ENCODE peak calls at places on chromosomes 2 and 18, in six cellular contexts. L is left ventricle myocardium inferior, I is esophagus squamous epithelium, M is K562, P is gastrocnemius medialis, F is progenitor cell of endocrine pancreas. G is an unnamed sample.

GRCh38 chr2:218196974-218197373 is 20.0 kb upstream of the ARPC2 start:
- DNase-seq in L (no peak), I (no peak), F (no peak), P (no peak), M (no peak), G (no peak)

GRCh38 chr2:44453289-44453688 is 91.5 kb downstream of the CAMKMT start:
- DNase-seq in M (no peak), L (no peak), I (no peak), F (no peak), P (no peak), G (no peak)

GRCh38 chr2:131493199-131494018 is 1.2 kb upstream of the MZT2A start:
- DNase-seq in L (no peak), P (no peak), M (peak), F (no peak), I (no peak), G (no peak)

GRCh38 chr2:67076265-67076664 is 320.9 kb upstream of the ETAA1 start:
- DNase-seq in F (no peak), L (no peak), M (no peak), I (no peak), P (no peak), G (no peak)

GRCh38 chr2:22907330-22907729 is 477.6 kb upstream of the KLHL29 start:
- DNase-seq in I (no peak), P (no peak), F (no peak), M (no peak), L (no peak), G (no peak)

GRCh38 chr2:58539973-58540372 is 298.8 kb upstream of the FANCL start:
- DNase-seq in M (no peak), I (no peak), L (no peak), F (no peak), P (no peak), G (no peak)

GRCh38 chr18:36025025-36025424 is 42.3 kb downstream of the RPRD1A start:
- DNase-seq in F (no peak), L (no peak), I (no peak), P (no peak), M (no peak), G (no peak)

GRCh38 chr18:51666717-51667320 is 469.3 kb upstream of the MEX3C start:
- DNase-seq in M (no peak), I (no peak), L (peak), F (no peak), P (no peak), G (no peak)

GRCh38 chr2:104286806-104287205 is 567.1 kb upstream of the POU3F3 start:
- DNase-seq in F (no peak), M (no peak), L (no peak), P (no peak), I (no peak), G (no peak)

GRCh38 chr2:46909771-46910419 is 5.7 kb downstream of the MCFD2 start:
- DNase-seq in M (no peak), L (no peak), F (no peak), P (peak), I (no peak), G (peak)

GRCh38 chr2:30193104-30193681 is 38.1 kb upstream of the LBH start:
- DNase-seq in M (peak), L (no peak), P (no peak), I (no peak), F (no peak), G (no peak)

GRCh38 chr2:123648014-123648413 is 377.1 kb upstream of the CNTNAP5 start:
- DNase-seq in I (no peak), L (no peak), P (no peak), M (no peak), F (no peak), G (no peak)

GRCh38 chr2:238520359-238520886 is 93.7 kb downstream of the ASB1 start:
- DNase-seq in I (no peak), M (no peak), F (no peak), P (no peak), L (no peak), G (no peak)

GRCh38 chr18:57029761-57030160 is 117.1 kb upstream of the BOD1L2 start:
- DNase-seq in L (no peak), I (no peak), F (no peak), M (no peak), P (no peak), G (no peak)

GRCh38 chr2:129763190-129763846 is 216.1 kb upstream of the RAB6C start:
- DNase-seq in M (no peak), L (no peak), P (no peak), F (no peak), I (no peak), G (no peak)

GRCh38 chr2:236208281-236208900 is 40.2 kb upstream of the GBX2 start:
- DNase-seq in P (no peak), F (no peak), I (no peak), M (no peak), L (no peak), G (no peak)

GRCh38 chr2:69652206-69652605 is 8.7 kb upstream of the AAK1 start:
- DNase-seq in P (no peak), I (peak), F (no peak), M (no peak), L (no peak), G (no peak)

GRCh38 chr2:44718431-44718830 is 223.1 kb upstream of the SIX3 start:
- DNase-seq in F (no peak), I (no peak), P (no peak), L (no peak), M (no peak), G (no peak)

GRCh38 chr2:167331636-167332232 is 443.5 kb downstream of the XIRP2 start:
- DNase-seq in I (no peak), P (no peak), F (no peak), L (no peak), M (no peak), G (no peak)
- TF ChIP-seq CTCF in I (no peak), P (no peak), F (peak), L (peak), M (no peak), G (no peak)

GRCh38 chr18:71131918-71132317 is 843.1 kb downstream of the SOCS6 start:
- DNase-seq in F (no peak), P (no peak), M (no peak), L (no peak), I (no peak), G (no peak)

GRCh38 chr18:71130351-71130750 is 841.5 kb downstream of the SOCS6 start:
- DNase-seq in L (no peak), P (no peak), M (no peak), I (no peak), F (no peak), G (no peak)

GRCh38 chr18:71136487-71136886 is 847.6 kb downstream of the SOCS6 start:
- DNase-seq in I (no peak), P (no peak), M (no peak), L (no peak), F (no peak), G (no peak)

GRCh38 chr18:71134122-71134521 is 845.3 kb downstream of the SOCS6 start:
- DNase-seq in I (no peak), M (no peak), F (no peak), P (no peak), L (no peak), G (no peak)
- TF ChIP-seq CTCF in I (no peak), M (no peak), F (no peak), P (no peak), L (no peak), G (no peak)

GRCh38 chr2:27799646-27800010 is 28.1 kb downstream of the MRPL33 start:
- DNase-seq in I (no peak), P (no peak), M (no peak), L (no peak), F (no peak), G (no peak)

GRCh38 chr2:27798476-27798875 is 27.0 kb downstream of the MRPL33 start:
- DNase-seq in P (no peak), I (no peak), F (no peak), L (no peak), M (no peak), G (no peak)

GRCh38 chr2:27796991-27797752 is 25.7 kb downstream of the MRPL33 start:
- DNase-seq in I (no peak), F (no peak), P (peak), L (peak), M (no peak), G (no peak)

GRCh38 chr2:27800856-27801255 is 29.3 kb downstream of the MRPL33 start:
- DNase-seq in M (no peak), L (peak), I (no peak), P (no peak), F (no peak), G (no peak)

GRCh38 chr2:27798948-27799645 is 27.6 kb downstream of the MRPL33 start:
- DNase-seq in P (peak), L (peak), I (no peak), M (peak), F (no peak), G (no peak)
- TF ChIP-seq CTCF in P (no peak), L (no peak), I (no peak), M (no peak), F (no peak), G (no peak)

GRCh38 chr2:32627441-32627900 is 379 bp upstream of the TTC27 start:
- DNase-seq in I (no peak), F (no peak), M (no peak), L (peak), P (peak), G (no peak)
- TF ChIP-seq CTCF in I (no peak), F (peak), M (no peak), L (peak), P (peak), G (no peak)

DNA sequence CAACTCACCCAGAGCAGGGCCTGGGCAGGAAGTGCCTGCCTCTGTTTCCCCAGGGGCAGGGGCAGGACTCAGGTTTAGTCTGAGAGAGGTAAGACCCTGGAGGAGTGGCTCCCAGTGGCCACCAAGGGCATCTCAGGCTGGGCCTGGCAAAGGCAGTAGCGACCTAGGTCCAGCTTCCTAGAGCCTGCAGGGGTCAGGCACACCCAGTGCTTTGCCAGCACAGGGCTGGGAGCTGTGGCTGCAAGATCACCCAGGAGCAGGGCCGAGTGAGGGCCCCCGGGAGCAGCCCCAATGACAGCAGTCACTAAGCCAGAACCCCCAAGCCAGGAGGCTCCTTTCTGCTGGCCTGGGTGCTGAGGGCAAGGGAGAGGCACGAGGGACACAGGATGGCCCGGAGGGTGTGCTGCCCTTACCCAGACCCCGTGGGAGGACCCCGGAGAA is 8.8 kb upstream of the DUSP2 start:
- DNase-seq in F (no peak), I (no peak), M (no peak), L (no peak), P (no peak), G (no peak)
- TF ChIP-seq CTCF in F (peak), I (no peak), M (peak), L (no peak), P (no peak), G (no peak)

GRCh38 chr18:75343389-75343788 is 84.1 kb downstream of the SMIM21 start:
- DNase-seq in M (no peak), I (no peak), F (no peak), P (no peak), L (no peak), G (no peak)
- TF ChIP-seq CTCF in M (no peak), I (no peak), F (no peak), P (no peak), L (no peak), G (no peak)

GRCh38 chr2:50401772-50402653 is 629.9 kb downstream of the NRXN1 start:
- DNase-seq in L (no peak), P (no peak), F (peak), M (peak), I (no peak), G (peak)
- TF ChIP-seq CTCF in L (peak), P (peak), F (peak), M (peak), I (no peak), G (peak)

GRCh38 chr2:188512456-188512855 is 220.8 kb downstream of the GULP1 start:
- DNase-seq in I (no peak), M (peak), P (no peak), F (no peak), L (no peak), G (peak)
- TF ChIP-seq CTCF in I (no peak), M (no peak), P (peak), F (peak), L (peak), G (no peak)

DNA sequence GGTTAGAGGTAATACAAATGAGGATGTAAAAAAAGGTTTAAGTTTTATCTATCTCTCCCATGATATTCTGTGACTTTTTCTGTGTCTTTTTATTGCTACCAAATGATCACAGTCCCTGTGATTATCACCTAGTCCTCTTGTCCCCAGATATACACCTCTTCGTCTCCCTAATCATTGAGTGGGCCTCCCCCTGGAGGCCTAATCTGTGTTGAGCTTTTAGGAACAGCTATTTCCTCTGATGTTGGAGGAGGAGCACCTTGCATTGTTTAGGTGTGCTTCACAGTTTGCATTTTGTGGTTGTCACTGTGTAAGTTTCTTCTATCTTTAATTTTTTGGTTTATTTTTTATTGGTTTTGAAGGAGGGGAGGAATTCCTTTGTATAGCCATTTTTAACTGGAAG is 33.3 kb downstream of the CCDC85A start:
- DNase-seq in P (no peak), I (no peak), L (no peak), F (no peak), M (no peak), G (no peak)
- TF ChIP-seq CTCF in P (no peak), I (no peak), L (no peak), F (no peak), M (no peak), G (no peak)

DNA sequence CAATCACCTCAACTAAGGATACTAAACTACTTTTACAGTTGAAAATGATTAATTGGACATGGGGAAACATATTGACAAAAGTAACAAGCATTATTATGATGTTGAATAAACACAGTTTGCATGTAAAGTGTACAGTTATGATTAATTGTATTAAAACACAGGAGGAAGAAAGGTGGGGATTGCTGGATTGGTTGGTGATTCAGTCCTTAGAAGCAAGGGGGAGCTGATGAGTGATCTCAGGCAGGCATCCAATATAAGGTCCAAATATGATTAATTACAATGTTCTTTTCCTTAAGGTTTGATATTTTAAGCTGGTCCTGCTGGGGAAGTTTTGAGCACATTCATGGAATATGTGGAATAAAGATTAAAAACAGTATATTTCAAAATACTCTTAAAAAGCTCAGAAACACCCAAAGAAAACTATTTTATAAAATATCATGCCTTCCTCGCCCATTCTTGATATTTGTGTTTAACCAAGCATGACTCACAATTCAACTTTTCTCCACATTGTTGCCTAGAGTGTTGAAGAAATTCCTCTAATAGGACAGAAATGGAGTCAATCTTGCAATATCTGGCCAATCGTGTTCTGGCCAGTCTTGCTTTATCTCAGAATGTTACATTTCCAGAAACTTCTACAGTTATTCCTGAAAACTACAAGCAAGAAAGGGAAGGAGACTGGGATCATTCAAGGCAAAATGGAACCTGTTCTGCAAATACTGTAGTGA is 268.2 kb downstream of the RPIA start:
- DNase-seq in M (peak), I (no peak), F (no peak), P (no peak), L (no peak), G (no peak)
- TF ChIP-seq CTCF in M (peak), I (no peak), F (no peak), P (no peak), L (peak), G (no peak)

G was measured in GM20000.